ENCODE peak calls at places on chromosomes 12 and 14, in nine cellular contexts. L, M, F, A, O, N, E, T and P are unnamed samples.

GRCh38 chr12:67442347-67442841 is 173.2 kb downstream of the CAND1 start:
- DNase-seq in L (no peak), M (no peak), F (no peak), A (no peak), O (no peak), N (no peak), E (no peak), T (no peak), P (no peak)

GRCh38 chr12:13250416-13250815 is 53.9 kb downstream of the EMP1 start:
- DNase-seq in L (no peak), M (peak), F (no peak), A (no peak), O (no peak), N (no peak), E (peak), T (no peak), P (no peak)

GRCh38 chr12:91406920-91407341 is 224.3 kb upstream of the DCN start:
- DNase-seq in L (no peak), M (peak), F (no peak), A (no peak), O (no peak), N (no peak), E (no peak), T (no peak), P (no peak)

GRCh38 chr12:89918172-89918880 is 209.7 kb upstream of the ATP2B1 start:
- DNase-seq in L (no peak), M (peak), F (no peak), A (no peak), O (no peak), N (no peak), E (no peak), T (no peak), P (no peak)

GRCh38 chr12:12974211-12974610 is 22.2 kb upstream of the GPRC5D start:
- DNase-seq in L (no peak), M (no peak), F (no peak), A (no peak), O (no peak), N (no peak), E (no peak), T (no peak), P (no peak)

GRCh38 chr14:65958664-65959562 is 527.3 kb upstream of the CCDC196 start:
- DNase-seq in L (no peak), M (peak), F (no peak), A (peak), O (no peak), N (no peak), E (peak), T (peak), P (no peak)

GRCh38 chr12:106171117-106171750 is 32.5 kb upstream of the NUAK1 start:
- DNase-seq in L (no peak), M (no peak), F (no peak), A (no peak), O (no peak), N (no peak), E (peak), T (no peak), P (no peak)

GRCh38 chr12:122876724-122877123 is 19.2 kb downstream of the VPS37B start:
- DNase-seq in L (no peak), M (no peak), F (no peak), A (no peak), O (no peak), N (no peak), E (peak), T (no peak), P (no peak)

GRCh38 chr12:128916425-128916824 is 63.1 kb downstream of the GLT1D1 start:
- DNase-seq in L (no peak), M (no peak), F (no peak), A (no peak), O (no peak), N (no peak), E (no peak), T (no peak), P (no peak)

GRCh38 chr12:11565752-11566151 is 83.7 kb upstream of the ETV6 start:
- DNase-seq in L (no peak), M (no peak), F (no peak), A (no peak), O (no peak), N (no peak), E (no peak), T (no peak), P (no peak)

GRCh38 chr14:59217011-59217410 is 28.5 kb downstream of the DAAM1 start:
- DNase-seq in L (no peak), M (no peak), F (no peak), A (no peak), O (no peak), N (no peak), E (no peak), T (no peak), P (no peak)

GRCh38 chr12:43655586-43655985 is 103.0 kb downstream of the PUS7L start:
- DNase-seq in L (no peak), M (no peak), F (no peak), A (no peak), O (no peak), N (no peak), E (peak), T (no peak), P (no peak)

GRCh38 chr12:75721231-75721641 is 209.8 kb upstream of the KRR1 start:
- DNase-seq in L (no peak), M (no peak), F (no peak), A (no peak), O (no peak), N (no peak), E (peak), T (no peak), P (no peak)

GRCh38 chr12:110165540-110166159 is 41.5 kb downstream of the IFT81 start:
- DNase-seq in L (no peak), M (no peak), F (no peak), A (no peak), O (no peak), N (no peak), E (no peak), T (no peak), P (no peak)

GRCh38 chr12:104303538-104304151 is at the start of gene EID3:
- DNase-seq in L (peak), M (peak), F (peak), A (peak), O (peak), N (no peak), E (peak), T (peak), P (peak)

GRCh38 chr12:114888458-114888857 is 204.5 kb upstream of the TBX3 start:
- DNase-seq in L (no peak), M (peak), F (no peak), A (no peak), O (no peak), N (no peak), E (peak), T (no peak), P (no peak)

GRCh38 chr12:96220902-96221301 is 26.7 kb downstream of the ELK3 start:
- DNase-seq in L (no peak), M (no peak), F (peak), A (no peak), O (no peak), N (no peak), E (peak), T (no peak), P (no peak)

GRCh38 chr14:96042218-96042930 is 3.2 kb downstream of the C14orf132 start:
- DNase-seq in L (no peak), M (no peak), F (no peak), A (no peak), O (no peak), N (no peak), E (peak), T (no peak), P (no peak)

GRCh38 chr12:88805692-88806091 is 225.4 kb upstream of the KITLG start:
- DNase-seq in L (no peak), M (no peak), F (no peak), A (no peak), O (no peak), N (no peak), E (no peak), T (no peak), P (no peak)

GRCh38 chr12:114625294-114625851 is 58.6 kb downstream of the TBX3 start:
- DNase-seq in L (peak), M (peak), F (no peak), A (no peak), O (peak), N (peak), E (peak), T (no peak), P (no peak)

GRCh38 chr12:7207866-7208612 is 18.6 kb downstream of the PEX5 start:
- DNase-seq in L (no peak), M (no peak), F (no peak), A (no peak), O (no peak), N (no peak), E (no peak), T (no peak), P (no peak)

GRCh38 chr12:96198970-96199369 is 4.8 kb downstream of the ELK3 start:
- DNase-seq in L (no peak), M (peak), F (no peak), A (no peak), O (no peak), N (peak), E (peak), T (no peak), P (no peak)

GRCh38 chr12:19434538-19434937 is 4.8 kb upstream of the AEBP2 start:
- DNase-seq in L (no peak), M (no peak), F (no peak), A (no peak), O (no peak), N (no peak), E (no peak), T (peak), P (no peak)

GRCh38 chr14:91892918-91893527 is 25.7 kb upstream of the TC2N start:
- DNase-seq in L (no peak), M (no peak), F (no peak), A (peak), O (no peak), N (no peak), E (no peak), T (peak), P (no peak)

GRCh38 chr12:65497645-65498044 is 219.2 kb downstream of the MSRB3 start:
- DNase-seq in L (no peak), M (no peak), F (no peak), A (no peak), O (no peak), N (no peak), E (no peak), T (no peak), P (no peak)

GRCh38 chr14:21084988-21085853 is 13.2 kb downstream of the ZNF219 start:
- DNase-seq in L (no peak), M (no peak), F (no peak), A (no peak), O (no peak), N (no peak), E (peak), T (no peak), P (peak)

GRCh38 chr14:68789002-68789797 is 3.7 kb downstream of the ZFP36L1 start:
- DNase-seq in L (peak), M (peak), F (peak), A (peak), O (peak), N (no peak), E (peak), T (peak), P (peak)

GRCh38 chr12:132063491-132063890 is 80.6 kb downstream of the DDX51 start:
- DNase-seq in L (no peak), M (no peak), F (no peak), A (no peak), O (no peak), N (no peak), E (no peak), T (no peak), P (no peak)

GRCh38 chr12:116242740-116243139 is 34.8 kb downstream of the MED13L start:
- DNase-seq in L (no peak), M (no peak), F (no peak), A (no peak), O (no peak), N (no peak), E (no peak), T (no peak), P (no peak)

GRCh38 chr14:70254476-70254961 is 65.8 kb upstream of the SLC8A3 start:
- DNase-seq in L (no peak), M (peak), F (no peak), A (peak), O (no peak), N (no peak), E (peak), T (no peak), P (peak)

GRCh38 chr14:56659964-56660551 is 80.5 kb downstream of the TMEM260 start:
- DNase-seq in L (no peak), M (peak), F (no peak), A (no peak), O (no peak), N (peak), E (peak), T (no peak), P (no peak)

GRCh38 chr14:100422556-100423420 is 99.6 kb downstream of the SLC25A47 start:
- DNase-seq in L (no peak), M (no peak), F (no peak), A (no peak), O (no peak), N (no peak), E (peak), T (no peak), P (no peak)

GRCh38 chr14:26175659-26176058 is 422.2 kb downstream of the NOVA1 start:
- DNase-seq in L (no peak), M (no peak), F (no peak), A (no peak), O (no peak), N (no peak), E (no peak), T (no peak), P (no peak)

GRCh38 chr12:75207338-75208083 is 2.1 kb downstream of the KCNC2 start:
- DNase-seq in L (no peak), M (no peak), F (no peak), A (peak), O (no peak), N (no peak), E (no peak), T (no peak), P (peak)

GRCh38 chr12:71019282-71019831 is 98.8 kb upstream of the PTPRR start:
- DNase-seq in L (no peak), M (no peak), F (no peak), A (no peak), O (no peak), N (no peak), E (no peak), T (no peak), P (no peak)

GRCh38 chr14:53613404-53614253 is 343.0 kb downstream of the BMP4 start:
- DNase-seq in L (no peak), M (peak), F (no peak), A (peak), O (no peak), N (no peak), E (peak), T (no peak), P (no peak)
- H3K4me3 ChIP-seq in L (no peak), M (peak), F (no peak), A (peak), O (no peak), N (no peak), E (no peak), T (no peak), P (no peak)

GRCh38 chr14:105059035-105059916 is 6.0 kb downstream of the GPR132 start:
- DNase-seq in L (peak), M (no peak), F (no peak), A (peak), O (no peak), N (no peak), E (no peak), T (peak), P (peak)

GRCh38 chr14:105060751-105061427 is 4.3 kb downstream of the GPR132 start:
- DNase-seq in L (peak), M (no peak), F (no peak), A (peak), O (no peak), N (no peak), E (no peak), T (peak), P (peak)

GRCh38 chr14:105061428-105062047 is 3.7 kb downstream of the GPR132 start:
- DNase-seq in L (peak), M (no peak), F (no peak), A (peak), O (no peak), N (no peak), E (no peak), T (peak), P (peak)

GRCh38 chr14:105058521-105059034 is 6.7 kb downstream of the GPR132 start:
- DNase-seq in L (no peak), M (no peak), F (no peak), A (peak), O (no peak), N (no peak), E (no peak), T (no peak), P (no peak)

DNA sequence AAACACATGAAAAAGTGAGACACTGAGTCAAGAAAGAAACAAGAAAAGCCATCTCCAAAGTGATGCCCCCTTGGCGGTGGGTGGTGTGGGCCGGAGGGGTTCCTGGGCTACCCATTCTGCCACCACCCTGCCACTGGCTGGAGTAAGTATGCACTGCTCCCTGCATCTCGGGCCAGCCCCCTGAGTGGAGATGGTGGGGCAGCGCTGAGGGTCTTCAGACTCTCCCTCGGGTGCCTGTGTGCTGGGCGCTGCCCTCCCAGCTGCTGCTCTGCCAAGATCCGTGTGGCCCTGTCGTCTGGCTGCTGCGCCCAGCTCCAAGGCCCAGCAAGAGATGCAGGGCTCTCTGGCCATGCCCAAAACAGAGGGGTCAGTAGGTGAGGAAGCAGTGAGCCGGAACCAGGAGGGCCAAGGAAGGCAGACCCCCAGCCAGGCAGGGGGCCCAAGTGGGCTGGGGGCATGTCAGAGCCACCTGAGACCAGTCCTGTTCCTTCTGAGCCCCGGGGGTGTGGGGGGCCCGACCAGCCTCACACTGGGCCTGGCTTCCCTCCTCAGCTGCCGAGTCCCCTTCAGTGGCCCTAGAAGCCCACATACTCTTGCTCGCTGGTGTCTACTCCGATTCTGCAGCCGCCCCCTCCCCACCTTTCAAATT is 5.2 kb downstream of the GPR132 start:
- DNase-seq in L (no peak), M (no peak), F (no peak), A (peak), O (no peak), N (no peak), E (no peak), T (no peak), P (no peak)
- H3K4me3 ChIP-seq in L (peak), M (no peak), F (no peak), A (no peak), O (no peak), N (no peak), E (no peak), T (peak), P (no peak)

GRCh38 chr14:102232348-102232625 is 72.7 kb downstream of the MOK start:
- DNase-seq in L (no peak), M (no peak), F (no peak), A (no peak), O (no peak), N (no peak), E (no peak), T (no peak), P (no peak)

GRCh38 chr14:102236026-102236425 is 68.9 kb downstream of the MOK start:
- DNase-seq in L (no peak), M (no peak), F (no peak), A (no peak), O (no peak), N (no peak), E (no peak), T (no peak), P (no peak)

GRCh38 chr14:102233081-102233480 is 71.9 kb downstream of the MOK start:
- DNase-seq in L (no peak), M (no peak), F (no peak), A (no peak), O (no peak), N (no peak), E (no peak), T (no peak), P (no peak)

GRCh38 chr14:102235275-102235897 is 69.6 kb downstream of the MOK start:
- DNase-seq in L (peak), M (peak), F (no peak), A (peak), O (peak), N (peak), E (peak), T (peak), P (peak)

DNA sequence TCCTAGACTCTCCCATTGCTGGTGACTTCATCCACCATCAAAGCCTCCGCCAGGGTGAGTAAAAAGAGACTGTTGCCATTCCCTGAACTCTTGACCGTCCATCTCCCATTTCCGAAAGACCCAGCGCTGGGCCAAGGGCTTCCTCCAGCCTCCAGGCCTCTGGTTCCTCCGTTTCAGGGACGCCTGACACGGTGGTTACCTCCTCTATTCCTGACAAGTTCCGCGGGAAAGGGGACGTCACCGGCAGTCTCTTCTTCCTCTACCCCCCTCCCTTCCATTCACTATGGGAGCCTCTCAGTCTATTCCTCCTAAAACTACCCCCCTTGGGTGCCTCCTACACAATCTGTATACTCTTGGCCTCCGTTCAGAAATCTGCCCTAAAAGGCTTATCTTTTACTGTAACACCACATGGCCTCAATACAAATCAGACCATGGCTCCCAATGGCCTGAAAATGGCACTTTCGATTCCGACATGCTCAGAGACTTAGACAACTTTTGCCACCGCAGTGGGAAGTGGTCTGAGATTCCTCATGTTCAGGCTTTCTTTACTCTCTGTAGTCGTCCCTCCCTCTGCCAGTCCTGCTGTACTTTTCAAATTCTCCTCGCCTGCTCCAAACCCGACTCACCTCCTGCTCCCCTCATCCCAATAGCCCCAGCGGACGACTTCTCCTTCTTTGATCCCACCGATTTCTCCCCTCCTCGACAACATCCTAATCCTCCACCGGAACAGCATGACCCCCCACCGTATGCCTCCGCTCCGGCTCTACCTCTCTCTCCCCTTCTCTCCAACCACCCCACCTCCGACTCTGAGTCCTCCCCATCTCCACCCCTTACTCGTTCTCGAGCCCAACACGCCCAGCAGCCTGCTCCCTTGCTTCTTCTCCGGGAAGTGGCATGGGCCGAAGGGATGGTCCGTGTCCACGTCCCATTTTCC is 70.4 kb downstream of the MOK start:
- DNase-seq in L (no peak), M (no peak), F (no peak), A (no peak), O (no peak), N (no peak), E (no peak), T (no peak), P (no peak)
- H3K4me3 ChIP-seq in L (no peak), M (no peak), F (peak), A (peak), O (peak), N (no peak), E (no peak), T (no peak), P (no peak)

GRCh38 chr12:108855284-108856169 is 1.9 kb downstream of the SSH1 start:
- DNase-seq in L (no peak), M (no peak), F (no peak), A (no peak), O (no peak), N (no peak), E (peak), T (no peak), P (no peak)

GRCh38 chr12:108854055-108854452 is 3.3 kb downstream of the SSH1 start:
- DNase-seq in L (no peak), M (peak), F (peak), A (no peak), O (peak), N (peak), E (peak), T (no peak), P (no peak)

GRCh38 chr12:108853426-108853825 is 4.0 kb downstream of the SSH1 start:
- DNase-seq in L (no peak), M (no peak), F (no peak), A (peak), O (no peak), N (no peak), E (no peak), T (no peak), P (no peak)

GRCh38 chr12:108856170-108856427 is 1.3 kb downstream of the SSH1 start:
- DNase-seq in L (no peak), M (peak), F (no peak), A (no peak), O (no peak), N (no peak), E (no peak), T (no peak), P (no peak)

GRCh38 chr12:108854453-108855283 is 2.7 kb downstream of the SSH1 start:
- DNase-seq in L (no peak), M (peak), F (peak), A (peak), O (peak), N (peak), E (peak), T (no peak), P (peak)
- H3K4me3 ChIP-seq in L (no peak), M (peak), F (peak), A (peak), O (no peak), N (no peak), E (peak), T (no peak), P (no peak)